ENCODE peak calls at places on chromosomes 3 and 15, in ten cellular contexts. V is progenitor cell of endocrine pancreas; N is type B pancreatic cell; G is stimulated activated CD4-positive, alpha-beta T cell treated with anti-CD3 and anti-CD28 coated beads, Interleukin-12 subunit alpha, Interleukin-12 subunit beta, amount 100 ng/mL, for 4 hours; T is NCI-H1105; W is HEK293T; M is mucosa of descending colon; C is Caco-2; J is T-helper 2 cell; K is NAMALWA. I is an unnamed sample.

GRCh38 chr15:27486676-27487290 is 515.8 kb downstream of the GABRG3 start:
- DNase-seq in V (no peak), N (no peak), G (no peak), T (no peak), W (no peak), M (no peak), C (no peak), J (no peak), K (no peak), I (no peak)

GRCh38 chr3:119349353-119349752 is 55.2 kb downstream of the ARHGAP31 start:
- DNase-seq in V (no peak), N (no peak), G (no peak), T (no peak), W (no peak), M (no peak), C (peak), J (no peak), K (no peak), I (no peak)

GRCh38 chr3:172040976-172041963 is 1.9 kb downstream of the FNDC3B start:
- DNase-seq in V (no peak), N (no peak), G (no peak), T (no peak), W (no peak), M (peak), C (no peak), J (no peak), K (no peak), I (no peak)

GRCh38 chr15:101193063-101193712 is 58.7 kb downstream of the CHSY1 start:
- DNase-seq in V (no peak), N (no peak), G (no peak), T (no peak), W (no peak), M (no peak), C (no peak), J (no peak), K (no peak), I (no peak)

GRCh38 chr3:25493786-25494185 is 65.7 kb downstream of the RARB start:
- DNase-seq in V (no peak), N (no peak), G (no peak), T (no peak), W (no peak), M (no peak), C (no peak), J (no peak), K (no peak), I (no peak)

GRCh38 chr3:187767266-187768032 is 22.2 kb upstream of the BCL6 start:
- DNase-seq in V (no peak), N (no peak), G (no peak), T (no peak), W (no peak), M (no peak), C (no peak), J (no peak), K (no peak), I (no peak)

GRCh38 chr3:78496458-78496857 is 1271.3 kb downstream of the ROBO1 start:
- DNase-seq in V (no peak), N (no peak), G (no peak), T (peak), W (peak), M (no peak), C (no peak), J (no peak), K (no peak), I (peak)

GRCh38 chr3:134630506-134630905 is 20.3 kb downstream of the KY start:
- DNase-seq in V (peak), N (no peak), G (no peak), T (no peak), W (no peak), M (no peak), C (no peak), J (no peak), K (peak), I (no peak)

GRCh38 chr15:97446138-97446537 is 514.4 kb upstream of the ARRDC4 start:
- DNase-seq in V (no peak), N (no peak), G (no peak), T (no peak), W (peak), M (no peak), C (no peak), J (no peak), K (no peak), I (peak)

GRCh38 chr15:83613716-83614115 is 40.2 kb upstream of the ADAMTSL3 start:
- DNase-seq in V (no peak), N (no peak), G (no peak), T (no peak), W (no peak), M (no peak), C (no peak), J (no peak), K (no peak), I (no peak)

GRCh38 chr3:988790-989189 is 104.0 kb upstream of the CNTN6 start:
- DNase-seq in V (no peak), N (no peak), G (no peak), T (no peak), W (no peak), M (no peak), C (no peak), J (no peak), K (no peak), I (no peak)

GRCh38 chr3:76372497-76372896 is 587.1 kb upstream of the ZNF717 start:
- DNase-seq in V (no peak), N (no peak), G (no peak), T (no peak), W (no peak), M (no peak), C (no peak), J (no peak), K (no peak), I (no peak)

GRCh38 chr3:38268522-38268921 is 2.9 kb downstream of the SLC22A13 start:
- DNase-seq in V (no peak), N (no peak), G (no peak), T (no peak), W (no peak), M (no peak), C (no peak), J (no peak), K (peak), I (no peak)

GRCh38 chr3:135240426-135240825 is 445.4 kb downstream of the EPHB1 start:
- DNase-seq in V (no peak), N (no peak), G (no peak), T (no peak), W (no peak), M (no peak), C (no peak), J (no peak), K (peak), I (no peak)

I was measured in A673.